ENCODE peak calls at places on chromosomes 7 and 10, in five cellular contexts. One of them, this sample, is unnamed.
A peak's percentile ranks its signal among the peaks of the same experiment; 100 is the strongest.

GRCh38 chr10:50882540-50882983 is 2.9 kb downstream of the A1CF start:
- DNase-seq in fibroblast of the aortic adventitia: no peak
- DNase-seq in HCT116: no peak
- DNase-seq in NCI-H1105 treated with DMSO at 0.1 percent for 48 hours: no peak
- DNase-seq in mucosa of descending colon: no peak
- DNase-seq in this sample: no peak

GRCh38 chr7:96949766-96950165 is 55.6 kb upstream of the DLX6 start:
- DNase-seq in fibroblast of the aortic adventitia: peak; percentile 72
- DNase-seq in HCT116: no peak
- DNase-seq in NCI-H1105 treated with DMSO at 0.1 percent for 48 hours: no peak
- DNase-seq in mucosa of descending colon: no peak
- DNase-seq in this sample: peak; percentile 52

GRCh38 chr7:51234609-51235308 is 81.8 kb downstream of the COBL start:
- DNase-seq in fibroblast of the aortic adventitia: no peak
- DNase-seq in HCT116: no peak
- DNase-seq in NCI-H1105 treated with DMSO at 0.1 percent for 48 hours: no peak
- DNase-seq in mucosa of descending colon: no peak
- DNase-seq in this sample: no peak

GRCh38 chr10:2978111-2978510 is 89.2 kb upstream of the PFKP start:
- DNase-seq in fibroblast of the aortic adventitia: peak; percentile 71
- DNase-seq in HCT116: peak; percentile 55
- DNase-seq in NCI-H1105 treated with DMSO at 0.1 percent for 48 hours: peak; percentile 60
- DNase-seq in mucosa of descending colon: no peak
- DNase-seq in this sample: peak; percentile 57

GRCh38 chr7:121366852-121367431 is 29.2 kb downstream of the FAM3C start:
- DNase-seq in fibroblast of the aortic adventitia: peak; percentile 77
- DNase-seq in HCT116: no peak
- DNase-seq in NCI-H1105 treated with DMSO at 0.1 percent for 48 hours: peak; percentile 53
- DNase-seq in mucosa of descending colon: no peak
- DNase-seq in this sample: no peak

GRCh38 chr10:88879754-88880286 is at the start of gene STAMBPL1:
- DNase-seq in fibroblast of the aortic adventitia: no peak
- DNase-seq in HCT116: no peak
- DNase-seq in NCI-H1105 treated with DMSO at 0.1 percent for 48 hours: peak; percentile 40
- DNase-seq in mucosa of descending colon: peak; percentile 87
- DNase-seq in this sample: no peak

GRCh38 chr10:117936136-117936535 is 110.6 kb downstream of the RAB11FIP2 start:
- DNase-seq in fibroblast of the aortic adventitia: peak; percentile 20
- DNase-seq in HCT116: no peak
- DNase-seq in NCI-H1105 treated with DMSO at 0.1 percent for 48 hours: no peak
- DNase-seq in mucosa of descending colon: no peak
- DNase-seq in this sample: no peak

GRCh38 chr10:86341361-86341811 is 25.2 kb downstream of the GRID1 start:
- DNase-seq in fibroblast of the aortic adventitia: no peak
- DNase-seq in HCT116: no peak
- DNase-seq in NCI-H1105 treated with DMSO at 0.1 percent for 48 hours: no peak
- DNase-seq in mucosa of descending colon: peak; percentile 24
- DNase-seq in this sample: no peak

GRCh38 chr10:5968037-5968680 is 9.2 kb downstream of the IL15RA start:
- DNase-seq in fibroblast of the aortic adventitia: no peak
- DNase-seq in HCT116: no peak
- DNase-seq in NCI-H1105 treated with DMSO at 0.1 percent for 48 hours: no peak
- DNase-seq in mucosa of descending colon: no peak
- DNase-seq in this sample: no peak

GRCh38 chr10:101075775-101076174 is 14.0 kb downstream of the KAZALD1 start:
- DNase-seq in fibroblast of the aortic adventitia: no peak
- DNase-seq in HCT116: no peak
- DNase-seq in NCI-H1105 treated with DMSO at 0.1 percent for 48 hours: no peak
- DNase-seq in mucosa of descending colon: no peak
- DNase-seq in this sample: no peak

GRCh38 chr10:85979598-85979997 is 387.0 kb downstream of the GRID1 start:
- DNase-seq in fibroblast of the aortic adventitia: no peak
- DNase-seq in HCT116: no peak
- DNase-seq in NCI-H1105 treated with DMSO at 0.1 percent for 48 hours: no peak
- DNase-seq in mucosa of descending colon: no peak
- DNase-seq in this sample: no peak

GRCh38 chr10:110706690-110707098 is 62.6 kb downstream of the RBM20 start:
- DNase-seq in fibroblast of the aortic adventitia: peak; percentile 84
- DNase-seq in HCT116: peak; percentile 16
- DNase-seq in NCI-H1105 treated with DMSO at 0.1 percent for 48 hours: no peak
- DNase-seq in mucosa of descending colon: no peak
- DNase-seq in this sample: peak; percentile 98

GRCh38 chr7:44853391-44853790 is 5.5 kb upstream of the H2AZ2 start:
- DNase-seq in fibroblast of the aortic adventitia: no peak
- DNase-seq in HCT116: peak; percentile 31
- DNase-seq in NCI-H1105 treated with DMSO at 0.1 percent for 48 hours: no peak
- DNase-seq in mucosa of descending colon: no peak
- DNase-seq in this sample: no peak

GRCh38 chr10:73899401-73899780 is 11.5 kb upstream of the PLAU start:
- DNase-seq in fibroblast of the aortic adventitia: peak; percentile 84
- DNase-seq in HCT116: peak; percentile 75
- DNase-seq in NCI-H1105 treated with DMSO at 0.1 percent for 48 hours: no peak
- DNase-seq in mucosa of descending colon: no peak
- DNase-seq in this sample: peak; percentile 98

GRCh38 chr10:49359349-49360231 is 36.3 kb downstream of the DRGX start:
- DNase-seq in fibroblast of the aortic adventitia: peak; percentile 11
- DNase-seq in HCT116: no peak
- DNase-seq in NCI-H1105 treated with DMSO at 0.1 percent for 48 hours: no peak
- DNase-seq in mucosa of descending colon: no peak
- DNase-seq in this sample: no peak

GRCh38 chr10:8088504-8088903 is 34.0 kb downstream of the GATA3 start:
- DNase-seq in fibroblast of the aortic adventitia: no peak
- DNase-seq in HCT116: no peak
- DNase-seq in NCI-H1105 treated with DMSO at 0.1 percent for 48 hours: no peak
- DNase-seq in mucosa of descending colon: no peak
- DNase-seq in this sample: no peak

GRCh38 chr7:105044449-105045081 is 30.6 kb downstream of the KMT2E start:
- DNase-seq in fibroblast of the aortic adventitia: no peak
- DNase-seq in HCT116: no peak
- DNase-seq in NCI-H1105 treated with DMSO at 0.1 percent for 48 hours: no peak
- DNase-seq in mucosa of descending colon: no peak
- DNase-seq in this sample: no peak

GRCh38 chr7:108090791-108091460 is 39.2 kb downstream of the LAMB4 start:
- DNase-seq in fibroblast of the aortic adventitia: no peak
- DNase-seq in HCT116: no peak
- DNase-seq in NCI-H1105 treated with DMSO at 0.1 percent for 48 hours: no peak
- DNase-seq in mucosa of descending colon: no peak
- DNase-seq in this sample: no peak

GRCh38 chr7:87876759-87877234 is 504 bp downstream of the DBF4 start:
- DNase-seq in fibroblast of the aortic adventitia: peak; percentile 56
- DNase-seq in HCT116: no peak
- DNase-seq in NCI-H1105 treated with DMSO at 0.1 percent for 48 hours: peak; percentile 57
- DNase-seq in mucosa of descending colon: peak; percentile 80
- DNase-seq in this sample: peak; percentile 46

GRCh38 chr7:121945066-121945848 is 72.3 kb downstream of the PTPRZ1 start:
- DNase-seq in fibroblast of the aortic adventitia: peak; percentile 41
- DNase-seq in HCT116: no peak
- DNase-seq in NCI-H1105 treated with DMSO at 0.1 percent for 48 hours: no peak
- DNase-seq in mucosa of descending colon: no peak
- DNase-seq in this sample: no peak

GRCh38 chr7:98860069-98860468 is 9.7 kb downstream of the TMEM130 start:
- DNase-seq in fibroblast of the aortic adventitia: no peak
- DNase-seq in HCT116: no peak
- DNase-seq in NCI-H1105 treated with DMSO at 0.1 percent for 48 hours: no peak
- DNase-seq in mucosa of descending colon: no peak
- DNase-seq in this sample: no peak

GRCh38 chr7:95501261-95501816 is 15.6 kb downstream of the ASB4 start:
- DNase-seq in fibroblast of the aortic adventitia: no peak
- DNase-seq in HCT116: no peak
- DNase-seq in NCI-H1105 treated with DMSO at 0.1 percent for 48 hours: no peak
- DNase-seq in mucosa of descending colon: no peak
- DNase-seq in this sample: peak; percentile 4

GRCh38 chr7:121186746-121187145 is 142.1 kb upstream of the WNT16 start:
- DNase-seq in fibroblast of the aortic adventitia: no peak
- DNase-seq in HCT116: no peak
- DNase-seq in NCI-H1105 treated with DMSO at 0.1 percent for 48 hours: no peak
- DNase-seq in mucosa of descending colon: no peak
- DNase-seq in this sample: no peak

GRCh38 chr10:119871881-119872609 is 598 bp downstream of the MCMBP start:
- DNase-seq in fibroblast of the aortic adventitia: peak; percentile 45
- DNase-seq in HCT116: peak; percentile 51
- DNase-seq in NCI-H1105 treated with DMSO at 0.1 percent for 48 hours: peak; percentile 27
- DNase-seq in mucosa of descending colon: peak; percentile 82
- DNase-seq in this sample: no peak

GRCh38 chr10:102778781-102779180 is 35.0 kb downstream of the WBP1L start:
- DNase-seq in fibroblast of the aortic adventitia: no peak
- DNase-seq in HCT116: no peak
- DNase-seq in NCI-H1105 treated with DMSO at 0.1 percent for 48 hours: no peak
- DNase-seq in mucosa of descending colon: no peak
- DNase-seq in this sample: no peak

GRCh38 chr10:114073787-114074186 is 30.1 kb downstream of the ADRB1 start:
- DNase-seq in fibroblast of the aortic adventitia: no peak
- DNase-seq in HCT116: no peak
- DNase-seq in NCI-H1105 treated with DMSO at 0.1 percent for 48 hours: no peak
- DNase-seq in mucosa of descending colon: no peak
- DNase-seq in this sample: no peak

GRCh38 chr10:28400176-28400575 is 97.3 kb upstream of the MPP7 start:
- DNase-seq in fibroblast of the aortic adventitia: no peak
- DNase-seq in HCT116: no peak
- DNase-seq in NCI-H1105 treated with DMSO at 0.1 percent for 48 hours: no peak
- DNase-seq in mucosa of descending colon: no peak
- DNase-seq in this sample: no peak

GRCh38 chr10:19638173-19638872 is 177.9 kb upstream of the PLXDC2 start:
- DNase-seq in fibroblast of the aortic adventitia: peak; percentile 77
- DNase-seq in HCT116: no peak
- DNase-seq in NCI-H1105 treated with DMSO at 0.1 percent for 48 hours: no peak
- DNase-seq in mucosa of descending colon: no peak
- DNase-seq in this sample: peak; percentile 93

GRCh38 chr10:58275908-58276307 is 6.9 kb downstream of the CISD1 start:
- DNase-seq in fibroblast of the aortic adventitia: peak; percentile 68
- DNase-seq in HCT116: no peak
- DNase-seq in NCI-H1105 treated with DMSO at 0.1 percent for 48 hours: no peak
- DNase-seq in mucosa of descending colon: no peak
- DNase-seq in this sample: peak; percentile 78

GRCh38 chr7:100585511-100586265 is at the start of gene LRCH4:
- DNase-seq in fibroblast of the aortic adventitia: no peak
- DNase-seq in HCT116: no peak
- DNase-seq in NCI-H1105 treated with DMSO at 0.1 percent for 48 hours: peak; percentile 41
- DNase-seq in mucosa of descending colon: peak; percentile 88
- DNase-seq in this sample: no peak

GRCh38 chr10:121511943-121512342 is 86.3 kb downstream of the FGFR2 start:
- DNase-seq in fibroblast of the aortic adventitia: no peak
- DNase-seq in HCT116: no peak
- DNase-seq in NCI-H1105 treated with DMSO at 0.1 percent for 48 hours: no peak
- DNase-seq in mucosa of descending colon: no peak
- DNase-seq in this sample: no peak

GRCh38 chr10:132461103-132461682 is 64.2 kb downstream of the PWWP2B start:
- DNase-seq in fibroblast of the aortic adventitia: no peak
- DNase-seq in HCT116: no peak
- DNase-seq in NCI-H1105 treated with DMSO at 0.1 percent for 48 hours: no peak
- DNase-seq in mucosa of descending colon: no peak
- DNase-seq in this sample: no peak

GRCh38 chr7:81267508-81267907 is 348.7 kb upstream of the SEMA3C start:
- DNase-seq in fibroblast of the aortic adventitia: peak; percentile 42
- DNase-seq in HCT116: no peak
- DNase-seq in NCI-H1105 treated with DMSO at 0.1 percent for 48 hours: no peak
- DNase-seq in mucosa of descending colon: no peak
- DNase-seq in this sample: peak; percentile 81

GRCh38 chr7:75621124-75621523 is 117.6 kb downstream of the HIP1 start:
- DNase-seq in fibroblast of the aortic adventitia: no peak
- DNase-seq in HCT116: no peak
- DNase-seq in NCI-H1105 treated with DMSO at 0.1 percent for 48 hours: no peak
- DNase-seq in mucosa of descending colon: no peak
- DNase-seq in this sample: no peak

GRCh38 chr7:116432517-116432916 is 67.0 kb upstream of the CAV2 start:
- DNase-seq in fibroblast of the aortic adventitia: no peak
- DNase-seq in HCT116: no peak
- DNase-seq in NCI-H1105 treated with DMSO at 0.1 percent for 48 hours: no peak
- DNase-seq in mucosa of descending colon: no peak
- DNase-seq in this sample: no peak

GRCh38 chr7:77425151-77426051 is 9.3 kb upstream of the GSAP start:
- DNase-seq in fibroblast of the aortic adventitia: peak; percentile 50
- DNase-seq in HCT116: peak; percentile 59
- DNase-seq in NCI-H1105 treated with DMSO at 0.1 percent for 48 hours: no peak
- DNase-seq in mucosa of descending colon: no peak
- DNase-seq in this sample: peak; percentile 83

GRCh38 chr10:68553599-68553998 is 6.5 kb upstream of the TET1 start:
- DNase-seq in fibroblast of the aortic adventitia: no peak
- DNase-seq in HCT116: no peak
- DNase-seq in NCI-H1105 treated with DMSO at 0.1 percent for 48 hours: no peak
- DNase-seq in mucosa of descending colon: no peak
- DNase-seq in this sample: no peak

GRCh38 chr10:6624392-6624791 is 44.3 kb upstream of the PRKCQ start:
- DNase-seq in fibroblast of the aortic adventitia: no peak
- DNase-seq in HCT116: no peak
- DNase-seq in NCI-H1105 treated with DMSO at 0.1 percent for 48 hours: no peak
- DNase-seq in mucosa of descending colon: no peak
- DNase-seq in this sample: no peak

GRCh38 chr7:44998153-44998871 is 1.7 kb upstream of the CCM2 start:
- DNase-seq in fibroblast of the aortic adventitia: no peak
- DNase-seq in HCT116: no peak
- DNase-seq in NCI-H1105 treated with DMSO at 0.1 percent for 48 hours: no peak
- DNase-seq in mucosa of descending colon: no peak
- DNase-seq in this sample: no peak

This sample was measured in astrocyte.